ENCODE peak calls at places on chromosomes 4 and X, in six cellular contexts. One of them, this sample, is unnamed.

GRCh38 chr4:1329408-1330371 is 17.3 kb upstream of the UVSSA start:
- DNase-seq in testis: no peak
- DNase-seq in transverse colon: no peak
- DNase-seq in astrocyte of the cerebellum: no peak
- DNase-seq in fibroblast of mammary gland: peak; percentile 75
- DNase-seq in LNCaP clone FGC: no peak
- DNase-seq in this sample: no peak

GRCh38 chr4:21790437-21791029 is 158.0 kb downstream of the KCNIP4 start:
- DNase-seq in testis: no peak
- DNase-seq in transverse colon: no peak
- DNase-seq in astrocyte of the cerebellum: peak; percentile 45
- DNase-seq in fibroblast of mammary gland: peak; percentile 64
- DNase-seq in LNCaP clone FGC: peak; percentile 3
- DNase-seq in this sample: no peak

GRCh38 chr4:52510939-52511583 is 148.0 kb downstream of the USP46 start:
- DNase-seq in testis: no peak
- DNase-seq in transverse colon: no peak
- DNase-seq in astrocyte of the cerebellum: no peak
- DNase-seq in fibroblast of mammary gland: no peak
- DNase-seq in LNCaP clone FGC: no peak
- DNase-seq in this sample: no peak

GRCh38 chr4:91681544-91681943 is 622.2 kb upstream of the GRID2 start:
- DNase-seq in testis: no peak
- DNase-seq in transverse colon: no peak
- DNase-seq in astrocyte of the cerebellum: no peak
- DNase-seq in fibroblast of mammary gland: no peak
- DNase-seq in LNCaP clone FGC: no peak
- DNase-seq in this sample: peak; percentile 23

GRCh38 chrX:52933976-52934703 is 24.2 kb downstream of the FAM156A start:
- DNase-seq in testis: no peak
- DNase-seq in transverse colon: no peak
- DNase-seq in astrocyte of the cerebellum: no peak
- DNase-seq in fibroblast of mammary gland: no peak
- DNase-seq in LNCaP clone FGC: no peak
- DNase-seq in this sample: no peak

GRCh38 chr4:187363453-187363852 is 632.1 kb upstream of the ZFP42 start:
- DNase-seq in testis: no peak
- DNase-seq in transverse colon: no peak
- DNase-seq in astrocyte of the cerebellum: peak; percentile 57
- DNase-seq in fibroblast of mammary gland: no peak
- DNase-seq in LNCaP clone FGC: no peak
- DNase-seq in this sample: peak; percentile 11

GRCh38 chrX:42694260-42694815 is 83.6 kb downstream of the PPP1R2C start:
- DNase-seq in testis: no peak
- DNase-seq in transverse colon: no peak
- DNase-seq in astrocyte of the cerebellum: no peak
- DNase-seq in fibroblast of mammary gland: no peak
- DNase-seq in LNCaP clone FGC: no peak
- DNase-seq in this sample: no peak

GRCh38 chr4:54423066-54423465 is 194.0 kb downstream of the PDGFRA start:
- DNase-seq in testis: no peak
- DNase-seq in transverse colon: no peak
- DNase-seq in astrocyte of the cerebellum: no peak
- DNase-seq in fibroblast of mammary gland: peak; percentile 86
- DNase-seq in LNCaP clone FGC: no peak
- DNase-seq in this sample: no peak

GRCh38 chr4:156169011-156169410 is 215.3 kb upstream of the CTSO start:
- DNase-seq in testis: peak; percentile 20
- DNase-seq in transverse colon: no peak
- DNase-seq in astrocyte of the cerebellum: peak; percentile 74
- DNase-seq in fibroblast of mammary gland: peak; percentile 94
- DNase-seq in LNCaP clone FGC: no peak
- DNase-seq in this sample: peak; percentile 84

GRCh38 chr4:8840006-8840793 is 31.4 kb downstream of the HMX1 start:
- DNase-seq in testis: no peak
- DNase-seq in transverse colon: peak; percentile 2
- DNase-seq in astrocyte of the cerebellum: no peak
- DNase-seq in fibroblast of mammary gland: no peak
- DNase-seq in LNCaP clone FGC: no peak
- DNase-seq in this sample: no peak

GRCh38 chrX:153946910-153947769 is 2.7 kb upstream of the RENBP start:
- DNase-seq in testis: peak; percentile 65
- DNase-seq in transverse colon: peak; percentile 84
- DNase-seq in astrocyte of the cerebellum: peak; percentile 56
- DNase-seq in fibroblast of mammary gland: peak; percentile 85
- DNase-seq in LNCaP clone FGC: no peak
- DNase-seq in this sample: no peak

GRCh38 chr4:63841266-63841665 is 568.0 kb downstream of the TECRL start:
- DNase-seq in testis: no peak
- DNase-seq in transverse colon: no peak
- DNase-seq in astrocyte of the cerebellum: no peak
- DNase-seq in fibroblast of mammary gland: no peak
- DNase-seq in LNCaP clone FGC: no peak
- DNase-seq in this sample: no peak

GRCh38 chr4:78432896-78433295 is 118.7 kb upstream of the ANXA3 start:
- DNase-seq in testis: no peak
- DNase-seq in transverse colon: no peak
- DNase-seq in astrocyte of the cerebellum: no peak
- DNase-seq in fibroblast of mammary gland: peak; percentile 53
- DNase-seq in LNCaP clone FGC: no peak
- DNase-seq in this sample: peak; percentile 39

GRCh38 chrX:131704136-131704695 is 160.3 kb downstream of the OR13H1 start:
- DNase-seq in testis: peak; percentile 19
- DNase-seq in transverse colon: peak; percentile 93
- DNase-seq in astrocyte of the cerebellum: peak; percentile 83
- DNase-seq in fibroblast of mammary gland: peak; percentile 84
- DNase-seq in LNCaP clone FGC: peak; percentile 78
- DNase-seq in this sample: peak; percentile 29

GRCh38 chr4:42104521-42104920 is 47.9 kb downstream of the BEND4 start:
- DNase-seq in testis: no peak
- DNase-seq in transverse colon: no peak
- DNase-seq in astrocyte of the cerebellum: no peak
- DNase-seq in fibroblast of mammary gland: peak; percentile 56
- DNase-seq in LNCaP clone FGC: no peak
- DNase-seq in this sample: peak; percentile 16

GRCh38 chr4:687048-687974 is 1.6 kb downstream of the SLC49A3 start:
- DNase-seq in testis: peak; percentile 59
- DNase-seq in transverse colon: peak; percentile 91
- DNase-seq in astrocyte of the cerebellum: peak; percentile 28
- DNase-seq in fibroblast of mammary gland: peak; percentile 97
- DNase-seq in LNCaP clone FGC: peak; percentile 90
- DNase-seq in this sample: peak; percentile 48

GRCh38 chr4:70721747-70722146 is at the start of gene RUFY3:
- DNase-seq in testis: peak; percentile 84
- DNase-seq in transverse colon: no peak
- DNase-seq in astrocyte of the cerebellum: peak; percentile 93
- DNase-seq in fibroblast of mammary gland: peak; percentile 98
- DNase-seq in LNCaP clone FGC: no peak
- DNase-seq in this sample: peak; percentile 97
- H3K4me3 ChIP-seq in testis: peak within 1 kb of the TSS; percentile 50
- H3K4me3 ChIP-seq in transverse colon: peak within 1 kb of the TSS; percentile 23
- H3K4me3 ChIP-seq in astrocyte of the cerebellum: peak within 1 kb of the TSS; percentile 76
- H3K4me3 ChIP-seq in fibroblast of mammary gland: peak within 1 kb of the TSS; percentile 56
- H3K4me3 ChIP-seq in LNCaP clone FGC: no peak within 1 kb of the TSS
- H3K4me3 ChIP-seq in this sample: peak within 1 kb of the TSS; percentile 75

DNA sequence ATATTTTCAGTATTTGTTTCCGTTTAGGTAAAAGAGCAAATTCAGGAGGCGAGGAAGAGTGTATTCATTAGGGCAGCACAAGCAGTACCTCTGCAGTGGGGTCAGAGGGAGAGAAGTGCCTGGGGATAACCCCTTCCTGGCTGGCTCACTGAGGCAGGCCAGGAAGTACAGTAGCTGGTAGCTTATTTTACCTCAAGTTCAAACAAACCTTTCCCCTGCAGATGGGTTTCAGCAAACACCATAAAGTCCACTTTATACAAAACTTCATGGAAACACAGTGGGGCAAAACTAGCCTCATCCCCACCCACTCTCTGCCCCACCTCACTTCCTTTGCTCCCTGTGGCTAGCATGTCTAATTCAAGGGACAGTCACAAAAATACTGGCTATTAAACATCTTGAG is 29.5 kb downstream of the MEPE start:
- DNase-seq in testis: no peak
- DNase-seq in transverse colon: no peak
- DNase-seq in astrocyte of the cerebellum: no peak
- DNase-seq in fibroblast of mammary gland: no peak
- DNase-seq in LNCaP clone FGC: no peak
- DNase-seq in this sample: no peak
- TF ChIP-seq CTCF in testis: no peak
- TF ChIP-seq CTCF in transverse colon: no peak
- TF ChIP-seq CTCF in astrocyte of the cerebellum: no peak
- TF ChIP-seq CTCF in fibroblast of mammary gland: no peak
- TF ChIP-seq CTCF in LNCaP clone FGC: no peak
- TF ChIP-seq CTCF in this sample: no peak

GRCh38 chr4:84492737-84493091 is 6.4 kb downstream of the NKX6-1 start:
- DNase-seq in testis: no peak
- DNase-seq in transverse colon: no peak
- DNase-seq in astrocyte of the cerebellum: no peak
- DNase-seq in fibroblast of mammary gland: no peak
- DNase-seq in LNCaP clone FGC: no peak
- DNase-seq in this sample: no peak
- H3K4me3 ChIP-seq in testis: peak overlapping the region; percentile 18
- H3K4me3 ChIP-seq in transverse colon: no peak overlapping the region
- H3K4me3 ChIP-seq in astrocyte of the cerebellum: no peak overlapping the region
- H3K4me3 ChIP-seq in fibroblast of mammary gland: no peak overlapping the region
- H3K4me3 ChIP-seq in LNCaP clone FGC: no peak overlapping the region
- H3K4me3 ChIP-seq in this sample: no peak overlapping the region

DNA sequence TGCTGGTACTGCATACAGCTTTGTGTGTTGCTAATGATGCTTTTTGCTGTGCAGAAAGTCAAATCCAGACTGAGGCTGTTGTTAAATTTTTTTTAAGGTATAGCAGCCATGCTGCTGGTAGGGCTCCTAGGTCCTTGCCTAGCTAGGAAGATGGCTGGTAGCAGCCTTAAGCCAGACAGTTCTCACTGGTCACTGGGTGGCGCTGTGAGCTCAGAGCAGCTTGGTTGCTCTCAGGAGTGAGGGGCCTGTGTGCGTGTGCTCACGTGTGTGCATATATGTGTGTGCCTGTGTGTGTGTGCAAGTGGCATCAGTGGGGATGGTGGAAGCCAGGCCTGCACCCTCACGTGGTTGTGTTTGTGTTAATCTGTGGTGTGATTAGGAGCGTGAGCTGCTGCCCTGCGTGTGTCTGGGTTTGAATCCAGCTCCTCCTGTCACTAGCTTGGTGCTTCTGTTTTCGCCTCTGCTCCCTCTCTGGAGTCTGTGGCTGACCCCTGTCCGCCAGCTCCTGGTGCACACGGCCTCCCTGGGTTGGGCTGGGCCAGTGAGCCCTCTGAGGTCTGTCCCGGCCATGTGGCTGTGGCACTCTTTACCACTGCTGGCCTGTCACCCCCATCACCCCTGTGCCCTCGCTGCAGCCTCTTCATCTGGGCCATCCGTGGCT is 46.1 kb downstream of the SORCS2 start:
- DNase-seq in testis: no peak
- DNase-seq in transverse colon: no peak
- DNase-seq in astrocyte of the cerebellum: no peak
- DNase-seq in fibroblast of mammary gland: peak; percentile 27
- DNase-seq in LNCaP clone FGC: no peak
- DNase-seq in this sample: no peak
- TF ChIP-seq CTCF in testis: no peak
- TF ChIP-seq CTCF in transverse colon: no peak
- TF ChIP-seq CTCF in astrocyte of the cerebellum: no peak
- TF ChIP-seq CTCF in fibroblast of mammary gland: peak; percentile 31
- TF ChIP-seq CTCF in LNCaP clone FGC: no peak
- TF ChIP-seq CTCF in this sample: peak; percentile 18

GRCh38 chr4:48698029-48698901 is 81.8 kb downstream of the FRYL start:
- DNase-seq in testis: peak; percentile 79
- DNase-seq in transverse colon: peak; percentile 67
- DNase-seq in astrocyte of the cerebellum: peak; percentile 81
- DNase-seq in fibroblast of mammary gland: peak; percentile 91
- DNase-seq in LNCaP clone FGC: no peak
- DNase-seq in this sample: peak; percentile 93
- H3K4me3 ChIP-seq in testis: no peak overlapping the region
- H3K4me3 ChIP-seq in transverse colon: no peak overlapping the region
- H3K4me3 ChIP-seq in astrocyte of the cerebellum: no peak overlapping the region
- H3K4me3 ChIP-seq in fibroblast of mammary gland: no peak overlapping the region
- H3K4me3 ChIP-seq in LNCaP clone FGC: no peak overlapping the region
- H3K4me3 ChIP-seq in this sample: peak overlapping the region; percentile 11

GRCh38 chr4:163536101-163536500 is 41.6 kb downstream of the TMA16 start:
- DNase-seq in testis: no peak
- DNase-seq in transverse colon: no peak
- DNase-seq in astrocyte of the cerebellum: peak; percentile 70
- DNase-seq in fibroblast of mammary gland: no peak
- DNase-seq in LNCaP clone FGC: no peak
- DNase-seq in this sample: no peak

GRCh38 chr4:163542275-163542674 is 47.8 kb downstream of the TMA16 start:
- DNase-seq in testis: no peak
- DNase-seq in transverse colon: no peak
- DNase-seq in astrocyte of the cerebellum: peak; percentile 28
- DNase-seq in fibroblast of mammary gland: peak; percentile 59
- DNase-seq in LNCaP clone FGC: no peak
- DNase-seq in this sample: no peak

GRCh38 chr4:163540977-163541376 is 46.5 kb downstream of the TMA16 start:
- DNase-seq in testis: no peak
- DNase-seq in transverse colon: no peak
- DNase-seq in astrocyte of the cerebellum: peak; percentile 92
- DNase-seq in fibroblast of mammary gland: peak; percentile 83
- DNase-seq in LNCaP clone FGC: no peak
- DNase-seq in this sample: no peak

GRCh38 chr4:163544407-163545038 is 50.0 kb downstream of the TMA16 start:
- DNase-seq in testis: peak; percentile 70
- DNase-seq in transverse colon: peak; percentile 62
- DNase-seq in astrocyte of the cerebellum: no peak
- DNase-seq in fibroblast of mammary gland: peak; percentile 47
- DNase-seq in LNCaP clone FGC: peak; percentile 7
- DNase-seq in this sample: no peak

DNA sequence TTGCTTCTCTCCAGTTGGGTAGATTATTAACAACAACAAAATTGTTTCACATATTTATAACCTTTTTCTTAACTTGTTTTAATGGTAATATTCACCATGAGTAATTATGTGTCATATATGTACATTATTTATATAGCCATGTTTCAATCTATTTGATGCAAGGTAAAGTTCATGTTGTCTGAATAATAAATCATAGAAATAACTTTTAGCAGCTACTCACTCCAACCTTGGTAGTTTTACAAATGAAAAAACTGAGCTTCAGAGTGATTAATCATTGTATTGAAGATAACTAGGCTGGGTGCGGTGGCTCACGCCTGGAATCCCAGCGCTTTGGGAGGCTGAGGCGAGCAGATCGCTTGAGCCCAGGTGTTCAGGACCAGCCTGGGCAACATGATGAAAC is 46.0 kb downstream of the TMA16 start:
- DNase-seq in testis: no peak
- DNase-seq in transverse colon: no peak
- DNase-seq in astrocyte of the cerebellum: no peak
- DNase-seq in fibroblast of mammary gland: no peak
- DNase-seq in LNCaP clone FGC: no peak
- DNase-seq in this sample: no peak
- TF ChIP-seq CTCF in testis: no peak
- TF ChIP-seq CTCF in transverse colon: no peak
- TF ChIP-seq CTCF in astrocyte of the cerebellum: no peak
- TF ChIP-seq CTCF in fibroblast of mammary gland: no peak
- TF ChIP-seq CTCF in LNCaP clone FGC: no peak
- TF ChIP-seq CTCF in this sample: no peak

GRCh38 chr4:2413821-2414610 is 4.4 kb downstream of the ZFYVE28 start:
- DNase-seq in testis: no peak
- DNase-seq in transverse colon: peak; percentile 87
- DNase-seq in astrocyte of the cerebellum: no peak
- DNase-seq in fibroblast of mammary gland: no peak
- DNase-seq in LNCaP clone FGC: no peak
- DNase-seq in this sample: no peak
- H3K4me3 ChIP-seq in testis: no peak overlapping the region
- H3K4me3 ChIP-seq in transverse colon: no peak overlapping the region
- H3K4me3 ChIP-seq in astrocyte of the cerebellum: no peak overlapping the region
- H3K4me3 ChIP-seq in fibroblast of mammary gland: no peak overlapping the region
- H3K4me3 ChIP-seq in LNCaP clone FGC: no peak overlapping the region
- H3K4me3 ChIP-seq in this sample: no peak overlapping the region

This sample was measured in retinal pigment epithelial cell.